ENCODE peak calls at places on chromosomes 2 and 18, in nine cellular contexts. One of them, this sample, is unnamed.

GRCh38 chr18:74558096-74558495 is 23.8 kb downstream of the CNDP1 start:
- DNase-seq in A549: no peak
- DNase-seq in sigmoid colon: no peak
- DNase-seq in Peyer's patch: no peak
- DNase-seq in IMR-90: no peak
- DNase-seq in heart left ventricle: no peak
- DNase-seq in body of pancreas: no peak
- DNase-seq in HepG2: no peak
- DNase-seq in ovary: no peak
- DNase-seq in this sample: no peak

GRCh38 chr18:46953195-46953594 is 35.8 kb downstream of the KATNAL2 start:
- DNase-seq in A549: no peak
- DNase-seq in sigmoid colon: no peak
- DNase-seq in Peyer's patch: no peak
- DNase-seq in IMR-90: no peak
- DNase-seq in heart left ventricle: no peak
- DNase-seq in body of pancreas: no peak
- DNase-seq in HepG2: no peak
- DNase-seq in ovary: no peak
- DNase-seq in this sample: no peak

GRCh38 chr2:58289029-58289428 is 47.9 kb upstream of the FANCL start:
- DNase-seq in A549: peak
- DNase-seq in sigmoid colon: no peak
- DNase-seq in Peyer's patch: no peak
- DNase-seq in IMR-90: peak
- DNase-seq in heart left ventricle: no peak
- DNase-seq in body of pancreas: no peak
- DNase-seq in HepG2: no peak
- DNase-seq in ovary: no peak
- DNase-seq in this sample: no peak

GRCh38 chr2:201939366-201939985 is 94.2 kb upstream of the FZD7 start:
- DNase-seq in A549: no peak
- DNase-seq in sigmoid colon: no peak
- DNase-seq in Peyer's patch: no peak
- DNase-seq in IMR-90: no peak
- DNase-seq in heart left ventricle: no peak
- DNase-seq in body of pancreas: no peak
- DNase-seq in HepG2: no peak
- DNase-seq in ovary: peak
- DNase-seq in this sample: no peak

GRCh38 chr2:127392133-127392827 is 4.5 kb upstream of the MAP3K2 start:
- DNase-seq in A549: no peak
- DNase-seq in sigmoid colon: no peak
- DNase-seq in Peyer's patch: no peak
- DNase-seq in IMR-90: peak
- DNase-seq in heart left ventricle: no peak
- DNase-seq in body of pancreas: no peak
- DNase-seq in HepG2: no peak
- DNase-seq in ovary: no peak
- DNase-seq in this sample: no peak

GRCh38 chr18:42781298-42781815 is 334.1 kb downstream of the RIT2 start:
- DNase-seq in A549: no peak
- DNase-seq in sigmoid colon: no peak
- DNase-seq in Peyer's patch: no peak
- DNase-seq in IMR-90: no peak
- DNase-seq in heart left ventricle: no peak
- DNase-seq in body of pancreas: no peak
- DNase-seq in HepG2: no peak
- DNase-seq in ovary: no peak
- DNase-seq in this sample: no peak

GRCh38 chr2:72950558-72951255 is 33.4 kb downstream of the EMX1 start:
- DNase-seq in A549: no peak
- DNase-seq in sigmoid colon: no peak
- DNase-seq in Peyer's patch: peak
- DNase-seq in IMR-90: no peak
- DNase-seq in heart left ventricle: no peak
- DNase-seq in body of pancreas: no peak
- DNase-seq in HepG2: no peak
- DNase-seq in ovary: no peak
- DNase-seq in this sample: no peak

GRCh38 chr2:39938035-39938835 is 159.2 kb upstream of the THUMPD2 start:
- DNase-seq in A549: no peak
- DNase-seq in sigmoid colon: no peak
- DNase-seq in Peyer's patch: no peak
- DNase-seq in IMR-90: peak
- DNase-seq in heart left ventricle: no peak
- DNase-seq in body of pancreas: no peak
- DNase-seq in HepG2: no peak
- DNase-seq in ovary: no peak
- DNase-seq in this sample: no peak

GRCh38 chr2:96758987-96759386 is 1.7 kb upstream of the CNNM4 start:
- DNase-seq in A549: no peak
- DNase-seq in sigmoid colon: no peak
- DNase-seq in Peyer's patch: no peak
- DNase-seq in IMR-90: no peak
- DNase-seq in heart left ventricle: no peak
- DNase-seq in body of pancreas: no peak
- DNase-seq in HepG2: no peak
- DNase-seq in ovary: no peak
- DNase-seq in this sample: no peak

GRCh38 chr2:29323961-29324360 is 208.7 kb downstream of the CLIP4 start:
- DNase-seq in A549: no peak
- DNase-seq in sigmoid colon: no peak
- DNase-seq in Peyer's patch: no peak
- DNase-seq in IMR-90: peak
- DNase-seq in heart left ventricle: no peak
- DNase-seq in body of pancreas: no peak
- DNase-seq in HepG2: no peak
- DNase-seq in ovary: no peak
- DNase-seq in this sample: no peak

GRCh38 chr2:145374165-145374564 is 854.2 kb upstream of the ZEB2 start:
- DNase-seq in A549: no peak
- DNase-seq in sigmoid colon: no peak
- DNase-seq in Peyer's patch: no peak
- DNase-seq in IMR-90: no peak
- DNase-seq in heart left ventricle: no peak
- DNase-seq in body of pancreas: no peak
- DNase-seq in HepG2: no peak
- DNase-seq in ovary: no peak
- DNase-seq in this sample: no peak

GRCh38 chr18:13267517-13267916 is 49.0 kb downstream of the LDLRAD4 start:
- DNase-seq in A549: no peak
- DNase-seq in sigmoid colon: no peak
- DNase-seq in Peyer's patch: no peak
- DNase-seq in IMR-90: no peak
- DNase-seq in heart left ventricle: no peak
- DNase-seq in body of pancreas: no peak
- DNase-seq in HepG2: no peak
- DNase-seq in ovary: no peak
- DNase-seq in this sample: no peak

GRCh38 chr2:46666044-46666662 is 186.8 kb downstream of the TMEM247 start:
- DNase-seq in A549: no peak
- DNase-seq in sigmoid colon: peak
- DNase-seq in Peyer's patch: no peak
- DNase-seq in IMR-90: no peak
- DNase-seq in heart left ventricle: peak
- DNase-seq in body of pancreas: no peak
- DNase-seq in HepG2: no peak
- DNase-seq in ovary: peak
- DNase-seq in this sample: no peak

GRCh38 chr18:52242711-52243110 is 97.3 kb upstream of the DCC start:
- DNase-seq in A549: no peak
- DNase-seq in sigmoid colon: no peak
- DNase-seq in Peyer's patch: no peak
- DNase-seq in IMR-90: no peak
- DNase-seq in heart left ventricle: no peak
- DNase-seq in body of pancreas: no peak
- DNase-seq in HepG2: no peak
- DNase-seq in ovary: no peak
- DNase-seq in this sample: no peak

GRCh38 chr2:207163053-207163814 is 2.5 kb downstream of the KLF7 start:
- DNase-seq in A549: peak
- DNase-seq in sigmoid colon: no peak
- DNase-seq in Peyer's patch: no peak
- DNase-seq in IMR-90: peak
- DNase-seq in heart left ventricle: peak
- DNase-seq in body of pancreas: peak
- DNase-seq in HepG2: peak
- DNase-seq in ovary: no peak
- DNase-seq in this sample: peak

GRCh38 chr2:210559167-210559566 is 2.8 kb downstream of the CPS1 start:
- DNase-seq in A549: peak
- DNase-seq in sigmoid colon: no peak
- DNase-seq in Peyer's patch: no peak
- DNase-seq in IMR-90: no peak
- DNase-seq in heart left ventricle: no peak
- DNase-seq in body of pancreas: no peak
- DNase-seq in HepG2: no peak
- DNase-seq in ovary: no peak
- DNase-seq in this sample: no peak

GRCh38 chr2:210562136-210563080 is 6.0 kb downstream of the CPS1 start:
- DNase-seq in A549: no peak
- DNase-seq in sigmoid colon: no peak
- DNase-seq in Peyer's patch: no peak
- DNase-seq in IMR-90: no peak
- DNase-seq in heart left ventricle: no peak
- DNase-seq in body of pancreas: no peak
- DNase-seq in HepG2: no peak
- DNase-seq in ovary: no peak
- DNase-seq in this sample: no peak

GRCh38 chr2:210557721-210558120 is 1.3 kb downstream of the CPS1 start:
- DNase-seq in A549: no peak
- DNase-seq in sigmoid colon: no peak
- DNase-seq in Peyer's patch: no peak
- DNase-seq in IMR-90: no peak
- DNase-seq in heart left ventricle: no peak
- DNase-seq in body of pancreas: no peak
- DNase-seq in HepG2: no peak
- DNase-seq in ovary: no peak
- DNase-seq in this sample: no peak

GRCh38 chr2:210558708-210559107 is 2.3 kb downstream of the CPS1 start:
- DNase-seq in A549: peak
- DNase-seq in sigmoid colon: no peak
- DNase-seq in Peyer's patch: no peak
- DNase-seq in IMR-90: no peak
- DNase-seq in heart left ventricle: no peak
- DNase-seq in body of pancreas: no peak
- DNase-seq in HepG2: no peak
- DNase-seq in ovary: no peak
- DNase-seq in this sample: no peak

GRCh38 chr2:210561482-210561881 is 5.1 kb downstream of the CPS1 start:
- DNase-seq in A549: no peak
- DNase-seq in sigmoid colon: no peak
- DNase-seq in Peyer's patch: no peak
- DNase-seq in IMR-90: no peak
- DNase-seq in heart left ventricle: no peak
- DNase-seq in body of pancreas: no peak
- DNase-seq in HepG2: no peak
- DNase-seq in ovary: no peak
- DNase-seq in this sample: no peak
- TF ChIP-seq POLR2A in A549: no peak
- TF ChIP-seq POLR2A in sigmoid colon: no peak
- TF ChIP-seq POLR2A in Peyer's patch: no peak
- TF ChIP-seq POLR2A in IMR-90: no peak
- TF ChIP-seq POLR2A in heart left ventricle: no peak
- TF ChIP-seq POLR2A in body of pancreas: no peak
- TF ChIP-seq POLR2A in HepG2: no peak
- TF ChIP-seq POLR2A in ovary: no peak
- TF ChIP-seq POLR2A in this sample: no peak

DNA sequence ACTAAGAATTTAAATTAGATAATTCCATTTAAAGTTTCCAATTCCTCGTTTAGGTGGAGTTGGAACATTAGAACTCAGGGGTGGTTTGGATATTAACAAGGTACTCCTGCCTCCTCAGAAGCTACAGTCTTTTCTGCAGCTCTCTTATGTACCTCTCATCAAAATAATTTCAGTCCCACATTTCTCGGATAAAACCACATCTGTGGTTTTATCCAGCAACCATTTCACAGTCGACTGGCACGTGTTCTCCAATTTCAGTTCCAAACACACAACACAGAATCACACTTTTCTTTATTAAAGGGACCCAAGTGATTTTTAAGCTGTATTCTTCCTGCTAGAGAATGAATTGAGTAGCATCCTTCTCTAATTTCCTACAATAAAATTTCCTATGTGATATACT is 22.7 kb upstream of the NFU1 start:
- DNase-seq in A549: no peak
- DNase-seq in sigmoid colon: no peak
- DNase-seq in Peyer's patch: no peak
- DNase-seq in IMR-90: no peak
- DNase-seq in heart left ventricle: no peak
- DNase-seq in body of pancreas: no peak
- DNase-seq in HepG2: no peak
- DNase-seq in ovary: no peak
- DNase-seq in this sample: no peak
- TF ChIP-seq CTCF in A549: no peak
- TF ChIP-seq CTCF in sigmoid colon: no peak
- TF ChIP-seq CTCF in Peyer's patch: no peak
- TF ChIP-seq CTCF in IMR-90: no peak
- TF ChIP-seq CTCF in heart left ventricle: no peak
- TF ChIP-seq CTCF in body of pancreas: no peak
- TF ChIP-seq CTCF in HepG2: no peak
- TF ChIP-seq CTCF in ovary: no peak
- TF ChIP-seq CTCF in this sample: no peak

DNA sequence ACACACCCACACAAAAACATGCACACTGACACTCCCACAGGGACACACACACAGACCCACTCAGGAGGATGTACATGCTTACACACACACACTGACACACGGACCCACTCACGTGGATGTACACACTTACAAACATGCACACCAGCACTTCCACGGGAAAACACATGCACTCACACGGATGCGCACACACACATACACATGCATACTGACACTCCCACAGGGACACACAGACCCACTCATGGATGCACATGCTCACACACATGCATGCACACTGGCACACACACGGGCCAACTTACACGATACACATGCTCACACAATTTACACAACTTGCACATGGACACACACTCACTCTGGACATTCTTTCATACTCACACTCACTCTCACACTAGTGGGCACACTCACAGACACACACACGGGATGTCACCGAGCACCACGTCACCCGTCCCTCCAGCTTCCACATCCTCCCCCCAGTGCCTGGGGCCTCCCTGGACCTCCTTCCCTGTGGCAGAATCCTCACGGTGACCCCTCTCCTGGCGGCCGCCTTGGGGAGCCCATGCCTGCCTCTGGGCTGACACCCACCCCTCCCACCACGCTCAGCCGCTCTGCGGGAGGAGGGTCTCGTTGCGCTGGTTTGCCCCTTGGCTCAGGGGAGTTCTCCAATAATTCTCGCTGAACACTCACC is 58.5 kb downstream of the TWIST2 start:
- DNase-seq in A549: no peak
- DNase-seq in sigmoid colon: no peak
- DNase-seq in Peyer's patch: no peak
- DNase-seq in IMR-90: no peak
- DNase-seq in heart left ventricle: peak
- DNase-seq in body of pancreas: no peak
- DNase-seq in HepG2: no peak
- DNase-seq in ovary: no peak
- DNase-seq in this sample: no peak
- TF ChIP-seq POLR2A in A549: no peak
- TF ChIP-seq POLR2A in sigmoid colon: no peak
- TF ChIP-seq POLR2A in Peyer's patch: no peak
- TF ChIP-seq POLR2A in IMR-90: no peak
- TF ChIP-seq POLR2A in heart left ventricle: no peak
- TF ChIP-seq POLR2A in body of pancreas: no peak
- TF ChIP-seq POLR2A in HepG2: no peak
- TF ChIP-seq POLR2A in ovary: no peak
- TF ChIP-seq POLR2A in this sample: no peak

GRCh38 chr2:219744698-219745097 is 117.3 kb downstream of the SLC4A3 start:
- DNase-seq in A549: no peak
- DNase-seq in sigmoid colon: no peak
- DNase-seq in Peyer's patch: no peak
- DNase-seq in IMR-90: no peak
- DNase-seq in heart left ventricle: no peak
- DNase-seq in body of pancreas: no peak
- DNase-seq in HepG2: no peak
- DNase-seq in ovary: no peak
- DNase-seq in this sample: no peak
- TF ChIP-seq CTCF in A549: no peak
- TF ChIP-seq CTCF in sigmoid colon: no peak
- TF ChIP-seq CTCF in Peyer's patch: no peak
- TF ChIP-seq CTCF in IMR-90: no peak
- TF ChIP-seq CTCF in heart left ventricle: no peak
- TF ChIP-seq CTCF in body of pancreas: no peak
- TF ChIP-seq CTCF in HepG2: no peak
- TF ChIP-seq CTCF in ovary: no peak
- TF ChIP-seq CTCF in this sample: no peak